ENCODE peak calls at places on chromosomes 4 and X, in five cellular contexts. F is right lobe of liver, W is stomach, R is left lung, Q is spleen. Y is an unnamed sample.

GRCh38 chrX:132809581-132809980 is 148.8 kb downstream of the HS6ST2 start:
- DNase-seq in Q (no peak), W (no peak), F (no peak), R (no peak), Y (no peak)

GRCh38 chr4:77699731-77700210 is 94.2 kb downstream of the CXCL13 start:
- DNase-seq in R (no peak), W (no peak), F (no peak), Q (no peak), Y (no peak)

GRCh38 chrX:152865232-152865920 is 32.5 kb upstream of the ZNF185 start:
- DNase-seq in Q (no peak), W (no peak), F (no peak), R (no peak), Y (no peak)

GRCh38 chr4:142284402-142285221 is 561.5 kb downstream of the INPP4B start:
- DNase-seq in W (no peak), F (no peak), R (no peak), Q (no peak), Y (no peak)

GRCh38 chr4:125187221-125187620 is 127.5 kb upstream of the FAT4 start:
- DNase-seq in F (no peak), Q (no peak), R (no peak), W (no peak), Y (no peak)

GRCh38 chrX:54193085-54193484 is 10.0 kb upstream of the FAM120C start:
- DNase-seq in W (no peak), F (no peak), Q (no peak), R (no peak), Y (no peak)

GRCh38 chr4:35673137-35673536 is 571.2 kb downstream of the ARAP2 start:
- DNase-seq in F (no peak), R (no peak), Q (no peak), W (no peak), Y (no peak)

GRCh38 chr4:130257271-130257670 is 1161.3 kb downstream of the C4orf33 start:
- DNase-seq in W (no peak), R (no peak), Q (no peak), F (no peak), Y (no peak)

GRCh38 chrX:11143931-11144678 is 33.0 kb downstream of the HCCS start:
- DNase-seq in W (peak; percentile 67), R (peak; percentile 42), Q (peak; percentile 74), F (no peak), Y (peak; percentile 61)

GRCh38 chrX:55521687-55522086 is 32.0 kb upstream of the USP51 start:
- DNase-seq in Q (peak; percentile 62), R (no peak), F (peak; percentile 24), W (peak; percentile 63), Y (no peak)

GRCh38 chrX:55522577-55523254 is 33.1 kb upstream of the USP51 start:
- DNase-seq in W (no peak), F (no peak), R (no peak), Q (peak; percentile 43), Y (no peak)

GRCh38 chrX:55524487-55524886 is 34.8 kb upstream of the USP51 start:
- DNase-seq in F (no peak), R (no peak), Q (no peak), W (no peak), Y (no peak)
- TF ChIP-seq CTCF in F (no peak), R (no peak), Q (no peak), W (no peak), Y (no peak)

DNA sequence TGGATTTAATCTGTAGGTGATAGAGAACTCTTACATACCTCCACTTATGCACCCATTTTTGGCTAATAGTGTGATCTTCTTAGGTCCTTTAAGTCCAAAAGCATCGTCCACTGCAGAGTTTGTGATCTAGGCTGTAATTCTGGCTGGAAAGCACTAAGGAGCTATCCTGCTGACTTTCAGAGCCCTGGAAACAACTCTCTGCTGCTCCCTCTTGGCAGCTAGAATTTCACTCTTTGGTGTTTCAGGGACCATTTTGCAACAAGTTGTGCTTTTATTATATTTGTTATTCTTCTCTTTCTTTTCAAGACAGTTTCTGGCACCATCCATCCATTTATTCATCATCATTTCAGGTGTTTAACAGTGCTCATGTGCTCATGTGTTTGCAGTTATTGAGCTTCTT is 130.0 kb downstream of the RBM46 start:
- DNase-seq in R (no peak), W (no peak), F (no peak), Q (no peak), Y (no peak)
- TF ChIP-seq CTCF in R (no peak), W (no peak), F (no peak), Q (no peak), Y (no peak)

GRCh38 chr4:48130100-48130499 is 4.0 kb downstream of the TXK start:
- DNase-seq in R (no peak), W (no peak), F (no peak), Q (no peak), Y (no peak)

GRCh38 chr4:48131736-48132135 is 2.3 kb downstream of the TXK start:
- DNase-seq in R (no peak), W (no peak), F (no peak), Q (no peak), Y (no peak)

GRCh38 chr4:48137766-48138349 is 3.8 kb upstream of the TXK start:
- DNase-seq in F (no peak), Q (no peak), W (no peak), R (no peak), Y (no peak)

GRCh38 chr4:48129307-48130014 is 4.6 kb downstream of the TXK start:
- DNase-seq in Q (peak; percentile 78), F (no peak), R (no peak), W (no peak), Y (peak; percentile 21)

DNA sequence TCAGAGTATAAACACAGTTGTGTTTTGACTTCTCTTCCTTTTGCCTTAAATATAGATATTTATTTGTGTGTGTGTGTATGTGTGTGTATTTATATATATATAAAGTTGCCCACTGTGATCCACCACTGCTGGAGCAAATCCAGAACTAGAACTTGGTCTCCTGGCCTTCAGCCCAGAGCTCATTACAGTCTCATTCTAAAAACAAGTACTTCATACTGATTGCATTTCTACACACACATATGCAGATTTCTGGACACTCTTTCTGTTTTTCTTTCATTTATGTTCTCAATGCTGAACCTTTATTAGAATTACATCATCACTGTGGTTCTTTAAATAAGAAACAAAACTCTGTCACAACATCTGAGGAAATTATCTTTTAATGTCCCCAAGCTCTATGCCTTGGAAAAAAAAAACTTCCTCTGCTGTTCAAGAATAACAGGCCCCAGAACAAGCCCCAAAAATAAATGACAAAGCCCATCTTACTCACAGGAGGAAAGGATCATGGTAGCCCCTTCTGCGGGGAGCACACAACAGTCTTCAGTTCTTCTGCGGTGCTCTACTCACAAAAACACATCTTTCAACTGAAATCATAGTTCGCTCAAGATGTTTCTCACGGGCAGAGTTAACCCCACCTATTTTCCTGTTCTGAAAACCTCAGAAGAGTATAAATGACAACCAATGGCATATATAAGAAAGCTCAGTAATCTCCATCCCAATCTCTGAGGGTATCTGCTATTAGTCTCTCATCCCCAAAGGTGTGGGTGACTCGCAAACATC is at the start of gene TXK:
- DNase-seq in F (no peak), Q (no peak), R (no peak), W (no peak), Y (no peak)
- TF ChIP-seq CTCF in F (no peak), Q (no peak), R (no peak), W (no peak), Y (no peak)

GRCh38 chr4:183721207-183722081 is 62.4 kb downstream of the TRAPPC11 start:
- DNase-seq in F (peak; percentile 92), Q (peak; percentile 87), R (peak; percentile 90), W (peak; percentile 79), Y (peak; percentile 42)
- TF ChIP-seq CTCF in F (peak; percentile 61), Q (no peak), R (peak; percentile 20), W (no peak), Y (peak; percentile 85)

GRCh38 chr4:138562544-138562961 is 320.4 kb upstream of the SLC7A11 start:
- DNase-seq in Q (no peak), W (no peak), F (no peak), R (no peak), Y (peak; percentile 34)

GRCh38 chr4:138558886-138559285 is 316.7 kb upstream of the SLC7A11 start:
- DNase-seq in W (no peak), Q (no peak), F (no peak), R (no peak), Y (no peak)

GRCh38 chr4:138561276-138561880 is 319.2 kb upstream of the SLC7A11 start:
- DNase-seq in Q (peak; percentile 61), W (no peak), F (no peak), R (peak; percentile 67), Y (no peak)

GRCh38 chr4:138561906-138562305 is 319.8 kb upstream of the SLC7A11 start:
- DNase-seq in Q (no peak), F (peak; percentile 53), R (peak; percentile 70), W (no peak), Y (no peak)

GRCh38 chr4:138560448-138560847 is 318.3 kb upstream of the SLC7A11 start:
- DNase-seq in Q (peak; percentile 72), R (peak; percentile 53), W (no peak), F (no peak), Y (no peak)
- TF ChIP-seq CTCF in Q (no peak), R (no peak), W (no peak), F (peak; percentile 7), Y (no peak)

GRCh38 chrX:24145340-24146186 is 4.0 kb upstream of the ZFX start:
- DNase-seq in W (no peak), Q (no peak), F (no peak), R (no peak), Y (no peak)
- TF ChIP-seq CTCF in W (no peak), Q (no peak), F (no peak), R (no peak), Y (no peak)

GRCh38 chrX:71563921-71564320 is 14.3 kb upstream of the GCNA start:
- DNase-seq in Q (no peak), R (no peak), W (no peak), F (no peak), Y (no peak)
- TF ChIP-seq CTCF in Q (no peak), R (no peak), W (no peak), F (peak; percentile 13), Y (no peak)

Y was measured in GM10248.